ENCODE peak calls at places on chromosomes 5 and 9, in five cellular contexts. One of them, this sample, is unnamed.

GRCh38 chr5:140273401-140273877 is 29.5 kb downstream of the PFDN1 start:
- DNase-seq in sciatic nerve: no peak
- DNase-seq in NCI-H2029: no peak
- DNase-seq in lower leg skin: no peak
- DNase-seq in cardiac septum: no peak
- DNase-seq in this sample: no peak

GRCh38 chr9:36881316-36882116 is 152.6 kb downstream of the PAX5 start:
- DNase-seq in sciatic nerve: no peak
- DNase-seq in NCI-H2029: no peak
- DNase-seq in lower leg skin: no peak
- DNase-seq in cardiac septum: no peak
- DNase-seq in this sample: no peak

GRCh38 chr5:179345429-179346321 is at the start of gene ADAMTS2:
- DNase-seq in sciatic nerve: peak
- DNase-seq in NCI-H2029: no peak
- DNase-seq in lower leg skin: no peak
- DNase-seq in cardiac septum: no peak
- DNase-seq in this sample: no peak

GRCh38 chr9:97811534-97812246 is 41.3 kb upstream of the FOXE1 start:
- DNase-seq in sciatic nerve: no peak
- DNase-seq in NCI-H2029: no peak
- DNase-seq in lower leg skin: no peak
- DNase-seq in cardiac septum: no peak
- DNase-seq in this sample: no peak

GRCh38 chr9:126674365-126675146 is 60.8 kb downstream of the LMX1B start:
- DNase-seq in sciatic nerve: no peak
- DNase-seq in NCI-H2029: no peak
- DNase-seq in lower leg skin: no peak
- DNase-seq in cardiac septum: no peak
- DNase-seq in this sample: no peak

GRCh38 chr5:141945511-141946024 is 12.4 kb downstream of the PCDH12 start:
- DNase-seq in sciatic nerve: no peak
- DNase-seq in NCI-H2029: no peak
- DNase-seq in lower leg skin: no peak
- DNase-seq in cardiac septum: no peak
- DNase-seq in this sample: no peak

GRCh38 chr9:2039294-2040180 is 24.4 kb downstream of the SMARCA2 start:
- DNase-seq in sciatic nerve: no peak
- DNase-seq in NCI-H2029: no peak
- DNase-seq in lower leg skin: no peak
- DNase-seq in cardiac septum: no peak
- DNase-seq in this sample: no peak

GRCh38 chr9:23088932-23089364 is 642.3 kb downstream of the DMRTA1 start:
- DNase-seq in sciatic nerve: no peak
- DNase-seq in NCI-H2029: no peak
- DNase-seq in lower leg skin: no peak
- DNase-seq in cardiac septum: no peak
- DNase-seq in this sample: no peak

GRCh38 chr5:95858023-95858461 is 35.5 kb upstream of the GLRX start:
- DNase-seq in sciatic nerve: no peak
- DNase-seq in NCI-H2029: no peak
- DNase-seq in lower leg skin: peak
- DNase-seq in cardiac septum: no peak
- DNase-seq in this sample: no peak

GRCh38 chr5:168047043-168047668 is 244.3 kb upstream of the WWC1 start:
- DNase-seq in sciatic nerve: peak
- DNase-seq in NCI-H2029: peak
- DNase-seq in lower leg skin: peak
- DNase-seq in cardiac septum: no peak
- DNase-seq in this sample: peak

GRCh38 chr5:175282611-175283225 is 161.3 kb downstream of the DRD1 start:
- DNase-seq in sciatic nerve: no peak
- DNase-seq in NCI-H2029: no peak
- DNase-seq in lower leg skin: no peak
- DNase-seq in cardiac septum: no peak
- DNase-seq in this sample: peak

GRCh38 chr9:14616188-14616982 is 76.8 kb downstream of the ZDHHC21 start:
- DNase-seq in sciatic nerve: no peak
- DNase-seq in NCI-H2029: no peak
- DNase-seq in lower leg skin: no peak
- DNase-seq in cardiac septum: no peak
- DNase-seq in this sample: peak

GRCh38 chr5:2897276-2897990 is 146.0 kb upstream of the IRX2 start:
- DNase-seq in sciatic nerve: peak
- DNase-seq in NCI-H2029: no peak
- DNase-seq in lower leg skin: no peak
- DNase-seq in cardiac septum: no peak
- DNase-seq in this sample: no peak

GRCh38 chr5:16856531-16856930 is 79.6 kb downstream of the MYO10 start:
- DNase-seq in sciatic nerve: no peak
- DNase-seq in NCI-H2029: no peak
- DNase-seq in lower leg skin: no peak
- DNase-seq in cardiac septum: no peak
- DNase-seq in this sample: no peak

GRCh38 chr9:21121595-21122251 is 19.9 kb downstream of the IFNW1 start:
- DNase-seq in sciatic nerve: no peak
- DNase-seq in NCI-H2029: no peak
- DNase-seq in lower leg skin: no peak
- DNase-seq in cardiac septum: no peak
- DNase-seq in this sample: no peak

GRCh38 chr9:114275246-114275994 is 47.5 kb upstream of the ORM1 start:
- DNase-seq in sciatic nerve: peak
- DNase-seq in NCI-H2029: no peak
- DNase-seq in lower leg skin: no peak
- DNase-seq in cardiac septum: peak
- DNase-seq in this sample: no peak

GRCh38 chr5:138461343-138462125 is 3.7 kb upstream of the EGR1 start:
- DNase-seq in sciatic nerve: no peak
- DNase-seq in NCI-H2029: no peak
- DNase-seq in lower leg skin: peak
- DNase-seq in cardiac septum: no peak
- DNase-seq in this sample: no peak

GRCh38 chr5:168430303-168430702 is 56.0 kb upstream of the RARS1 start:
- DNase-seq in sciatic nerve: no peak
- DNase-seq in NCI-H2029: no peak
- DNase-seq in lower leg skin: no peak
- DNase-seq in cardiac septum: no peak
- DNase-seq in this sample: no peak

GRCh38 chr9:70594546-70594945 is 180.1 kb upstream of the KLF9 start:
- DNase-seq in sciatic nerve: no peak
- DNase-seq in NCI-H2029: no peak
- DNase-seq in lower leg skin: no peak
- DNase-seq in cardiac septum: no peak
- DNase-seq in this sample: no peak

GRCh38 chr9:20624201-20625002 is 2.1 kb upstream of the MLLT3 start:
- DNase-seq in sciatic nerve: peak
- DNase-seq in NCI-H2029: peak
- DNase-seq in lower leg skin: peak
- DNase-seq in cardiac septum: no peak
- DNase-seq in this sample: peak

GRCh38 chr5:90289837-90290236 is 119.7 kb downstream of the CETN3 start:
- DNase-seq in sciatic nerve: no peak
- DNase-seq in NCI-H2029: no peak
- DNase-seq in lower leg skin: no peak
- DNase-seq in cardiac septum: no peak
- DNase-seq in this sample: no peak

GRCh38 chr5:159053216-159053615 is 46.5 kb downstream of the EBF1 start:
- DNase-seq in sciatic nerve: no peak
- DNase-seq in NCI-H2029: no peak
- DNase-seq in lower leg skin: no peak
- DNase-seq in cardiac septum: no peak
- DNase-seq in this sample: no peak

This sample was measured in Caco-2.